ENCODE peak calls at places on chromosomes 7 and 10, in nine cellular contexts. S is thoracic aorta; C is cardiac muscle cell; B is adrenal gland; E is stomach; N is CD8-positive, alpha-beta memory T cell; V is pancreas; D is Panc1; K is Peyer's patch. X is an unnamed sample.

GRCh38 chr7:100044719-100045118 is 4.9 kb upstream of the ZSCAN21 start:
- DNase-seq in N (no peak), C (no peak), K (peak; percentile 60), D (no peak), E (peak; percentile 72), B (no peak), V (no peak), S (no peak), X (no peak)

GRCh38 chr7:12490105-12490688 is 80.3 kb upstream of the SCIN start:
- DNase-seq in N (no peak), S (no peak), B (no peak), K (no peak), V (no peak), C (peak; percentile 33), D (no peak), E (no peak), X (no peak)

GRCh38 chr7:112481833-112482669 is 1.3 kb downstream of the LSMEM1 start:
- DNase-seq in D (peak; percentile 96), S (peak; percentile 57), V (no peak), C (peak; percentile 72), N (no peak), K (no peak), B (peak; percentile 31), E (no peak), X (peak; percentile 53)

GRCh38 chr7:6228363-6228762 is 44.1 kb downstream of the CYTH3 start:
- DNase-seq in N (no peak), D (no peak), E (no peak), S (no peak), C (peak; percentile 77), V (no peak), K (no peak), B (no peak), X (peak; percentile 40)

GRCh38 chr7:27166475-27167169 is 1.3 kb upstream of the HOXA9 start:
- DNase-seq in S (no peak), K (no peak), D (no peak), C (no peak), B (no peak), E (no peak), V (peak; percentile 50), N (peak; percentile 37), X (no peak)

GRCh38 chr10:80429521-80429966 is 21.2 kb downstream of the PRXL2A start:
- DNase-seq in E (peak; percentile 56), S (no peak), V (no peak), B (peak; percentile 39), N (no peak), K (peak; percentile 83), D (no peak), C (no peak), X (peak; percentile 57)

GRCh38 chr7:44324204-44325126 is 929 bp downstream of the CAMK2B start:
- DNase-seq in B (peak; percentile 17), K (peak; percentile 36), V (peak; percentile 45), N (no peak), C (peak; percentile 10), E (no peak), D (no peak), S (no peak), X (peak; percentile 63)

GRCh38 chr10:122471531-122472177 is 10.3 kb downstream of the HTRA1 start:
- DNase-seq in B (no peak), V (no peak), D (no peak), K (no peak), C (no peak), N (no peak), E (no peak), S (no peak), X (no peak)

DNA sequence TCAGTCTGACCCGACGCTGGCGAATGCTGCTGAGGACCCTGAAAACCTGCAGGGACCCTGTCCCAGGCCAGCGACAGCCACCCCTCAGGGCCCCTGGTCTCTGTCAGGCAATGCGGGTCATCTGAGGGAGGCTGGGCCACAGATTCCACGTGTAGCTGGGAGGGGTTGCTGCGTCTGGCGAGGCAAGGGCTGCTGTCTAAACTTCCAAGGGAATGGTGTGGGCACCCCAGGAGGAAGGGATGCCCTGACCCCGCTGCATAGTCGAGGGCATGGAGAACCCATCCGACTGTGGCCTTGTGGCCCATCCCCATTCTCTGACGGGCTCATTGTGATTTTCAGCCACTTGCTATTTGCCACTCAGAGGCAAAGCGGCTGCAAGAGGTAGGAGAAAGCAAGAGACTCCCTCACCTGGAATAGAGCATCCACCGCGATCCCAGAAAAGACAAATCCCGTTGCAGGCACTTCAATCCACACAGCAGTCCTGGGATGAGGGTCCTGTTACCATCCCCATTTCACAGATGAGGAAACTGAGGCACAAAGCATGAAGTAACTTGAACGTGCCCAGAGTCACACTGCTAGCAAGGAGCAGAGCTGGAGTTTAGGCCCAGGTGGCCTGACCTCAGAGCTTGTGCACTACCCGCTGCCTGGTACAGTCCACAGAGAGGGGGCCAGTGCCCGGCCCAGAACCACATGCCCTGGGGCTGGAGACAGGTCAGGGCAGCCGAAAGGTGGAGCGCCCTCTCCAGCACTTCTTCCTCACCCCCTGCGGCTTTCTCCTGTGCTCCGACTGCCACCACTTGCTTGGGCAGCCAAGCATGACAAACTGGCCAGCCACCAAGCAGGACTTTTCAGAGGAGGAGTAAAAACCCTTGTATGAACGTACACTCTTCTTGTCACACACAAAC is 163.8 kb upstream of the KLF14 start:
- DNase-seq in C (no peak), B (no peak), S (no peak), V (no peak), E (no peak), N (no peak), K (no peak), D (no peak), X (peak; percentile 54)
- H3K27ac ChIP-seq in C (no peak overlapping the region), B (peak overlapping the region; percentile 71), S (peak overlapping the region; percentile 37), V (peak overlapping the region; percentile 77), E (peak overlapping the region; percentile 76), N (no peak overlapping the region), K (peak overlapping the region; percentile 66), D (peak overlapping the region; percentile 100), X (peak overlapping the region; percentile 5)

DNA sequence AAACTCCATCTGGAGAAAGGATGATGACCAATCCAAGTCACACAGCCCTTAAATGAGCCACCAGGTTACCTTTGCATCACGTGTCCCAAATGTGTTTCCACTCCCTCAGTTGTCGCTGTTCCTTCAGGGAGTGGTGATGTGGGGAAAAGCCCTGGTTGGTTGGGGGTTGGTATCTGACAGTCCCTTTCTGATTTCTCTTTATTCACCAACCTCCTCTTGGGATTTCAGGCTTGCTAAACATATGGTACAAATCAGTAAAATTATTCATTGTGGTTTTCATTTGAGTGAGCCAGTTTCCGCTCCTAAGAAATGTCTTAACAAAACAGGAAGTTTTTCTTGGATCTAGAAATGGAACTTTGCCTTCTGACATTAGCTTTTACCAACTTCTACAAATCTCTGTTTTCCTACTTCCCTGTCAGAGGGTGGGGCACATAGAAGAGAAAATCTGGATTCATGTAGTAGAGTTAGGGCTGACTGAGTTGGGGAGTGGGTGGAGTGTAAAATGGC is 40.0 kb upstream of the KMT2E start:
- DNase-seq in E (no peak), S (no peak), K (no peak), C (peak; percentile 92), B (no peak), V (no peak), N (no peak), D (no peak), X (no peak)
- H3K4me1 ChIP-seq in E (peaks cover 89% of the 10 kb centered on the region), S (peaks cover 83% of the 10 kb centered on the region), K (no peaks in the 10 kb centered on the region), C (peaks cover 12% of the 10 kb centered on the region), B (peaks cover 50% of the 10 kb centered on the region), V (peaks cover 39% of the 10 kb centered on the region), N (no peaks in the 10 kb centered on the region), D (peaks cover 9% of the 10 kb centered on the region), X (peaks cover 11% of the 10 kb centered on the region)

GRCh38 chr10:131158695-131159094 is 152.8 kb downstream of the TCERG1L start:
- DNase-seq in N (no peak), C (no peak), D (no peak), S (no peak), E (no peak), B (no peak), V (no peak), K (no peak), X (no peak)

GRCh38 chr10:131155903-131156285 is 155.6 kb downstream of the TCERG1L start:
- DNase-seq in K (no peak), D (no peak), E (no peak), V (no peak), C (no peak), N (no peak), S (no peak), B (no peak), X (no peak)

GRCh38 chr10:131154306-131155025 is 157.1 kb downstream of the TCERG1L start:
- DNase-seq in N (no peak), S (no peak), C (no peak), V (no peak), D (no peak), E (no peak), B (no peak), K (no peak), X (no peak)

GRCh38 chr10:131157899-131158298 is 153.6 kb downstream of the TCERG1L start:
- DNase-seq in N (no peak), S (no peak), C (no peak), B (no peak), K (no peak), D (no peak), E (no peak), V (no peak), X (no peak)

GRCh38 chr10:131155218-131155902 is 156.2 kb downstream of the TCERG1L start:
- DNase-seq in V (no peak), K (no peak), C (no peak), D (no peak), S (no peak), E (no peak), B (no peak), N (no peak), X (no peak)
- H3K9me3 ChIP-seq in V (no peaks in the 10 kb centered on the region), K (peaks cover 3% of the 10 kb centered on the region), C (no peaks in the 10 kb centered on the region), D (no peaks in the 10 kb centered on the region), S (no peaks in the 10 kb centered on the region), E (peaks cover 21% of the 10 kb centered on the region), B (no peaks in the 10 kb centered on the region), N (no peaks in the 10 kb centered on the region), X (no peaks in the 10 kb centered on the region)

GRCh38 chr7:101948650-101949049 is 131.2 kb downstream of the CUX1 start:
- DNase-seq in C (no peak), E (no peak), K (no peak), N (no peak), D (no peak), V (no peak), S (no peak), B (no peak), X (no peak)
- H3K27ac ChIP-seq in C (peak overlapping the region; percentile 94), E (peak overlapping the region; percentile 31), K (no peak overlapping the region), N (no peak overlapping the region), D (no peak overlapping the region), V (no peak overlapping the region), S (peak overlapping the region; percentile 36), B (peak overlapping the region; percentile 39), X (peak overlapping the region; percentile 93)

GRCh38 chr10:95478935-95479334 is 82.2 kb downstream of the SORBS1 start:
- DNase-seq in D (no peak), S (no peak), V (no peak), K (no peak), N (no peak), B (no peak), E (no peak), C (peak; percentile 19), X (peak; percentile 60)

GRCh38 chr10:95480102-95480900 is 80.9 kb downstream of the SORBS1 start:
- DNase-seq in N (no peak), K (no peak), D (no peak), S (no peak), B (no peak), C (peak; percentile 71), E (no peak), V (no peak), X (peak; percentile 70)

GRCh38 chr10:95477175-95477520 is 84.0 kb downstream of the SORBS1 start:
- DNase-seq in D (no peak), C (no peak), S (no peak), E (no peak), B (no peak), V (no peak), K (no peak), N (no peak), X (peak; percentile 43)

GRCh38 chr10:95476482-95477174 is 84.5 kb downstream of the SORBS1 start:
- DNase-seq in E (no peak), K (no peak), B (no peak), V (no peak), N (no peak), C (no peak), D (no peak), S (no peak), X (no peak)

GRCh38 chr10:95478185-95478584 is 83.0 kb downstream of the SORBS1 start:
- DNase-seq in N (no peak), E (no peak), S (no peak), K (no peak), D (no peak), C (no peak), B (no peak), V (no peak), X (no peak)
- H3K4me1 ChIP-seq in N (no peaks in the 10 kb centered on the region), E (peaks cover 98% of the 10 kb centered on the region), S (peaks cover 96% of the 10 kb centered on the region), K (peaks cover 3% of the 10 kb centered on the region), D (peaks cover 31% of the 10 kb centered on the region), C (peaks cover 73% of the 10 kb centered on the region), B (peaks cover 14% of the 10 kb centered on the region), V (peaks cover 45% of the 10 kb centered on the region), X (peaks cover 27% of the 10 kb centered on the region)

X was measured in right cardiac atrium.